ENCODE peak calls at places on chromosomes 4 and X, in eight cellular contexts. B is adipocyte; J is Karpas-422; S is CD8-positive, alpha-beta T cell; T is psoas muscle; X is stomach; E is HCT116; N is HepG2. L is an unnamed sample.

GRCh38 chr4:175263537-175263936 is 345.4 kb downstream of the ADAM29 start:
- DNase-seq in S (no peak), E (no peak), X (no peak), J (no peak), B (no peak), N (no peak), T (no peak), L (no peak)

GRCh38 chr4:146585761-146586333 is 52.8 kb upstream of the POU4F2 start:
- DNase-seq in S (no peak), T (no peak), B (peak; percentile 93), J (no peak), E (no peak), X (no peak), N (no peak), L (no peak)

GRCh38 chr4:2135083-2135482 is 76.0 kb downstream of the NAT8L start:
- DNase-seq in J (no peak), N (no peak), E (no peak), T (no peak), S (peak; percentile 54), B (peak; percentile 13), X (no peak), L (no peak)

GRCh38 chr4:656651-657337 is 17.3 kb downstream of the ATP5ME start:
- DNase-seq in J (no peak), N (peak; percentile 38), X (no peak), E (no peak), B (no peak), S (no peak), T (peak; percentile 51), L (peak; percentile 55)

GRCh38 chr4:158020175-158020574 is 152.7 kb downstream of the GASK1B start:
- DNase-seq in N (peak; percentile 92), E (peak; percentile 18), J (no peak), B (peak; percentile 90), T (no peak), X (no peak), S (no peak), L (no peak)

GRCh38 chr4:154004859-154005520 is 216.1 kb upstream of the SFRP2 start:
- DNase-seq in E (no peak), B (peak; percentile 95), T (no peak), N (no peak), X (no peak), S (no peak), J (no peak), L (no peak)

GRCh38 chrX:291411-291901 is 10.3 kb downstream of the PLCXD1 start:
- DNase-seq in E (no peak), N (no peak), X (no peak), B (no peak), S (no peak), J (no peak), T (no peak), L (peak; percentile 13)

GRCh38 chr4:6892190-6892908 is 17.3 kb upstream of the TBC1D14 start:
- DNase-seq in B (peak; percentile 51), J (no peak), S (peak; percentile 65), T (peak; percentile 79), X (peak; percentile 48), N (peak; percentile 94), E (no peak), L (peak; percentile 89)

GRCh38 chr4:184306949-184307348 is 89.3 kb upstream of the ENPP6 start:
- DNase-seq in X (no peak), S (no peak), E (no peak), N (no peak), J (no peak), B (no peak), T (no peak), L (no peak)

GRCh38 chr4:157389751-157390150 is 169.2 kb downstream of the GRIA2 start:
- DNase-seq in T (no peak), B (no peak), X (no peak), J (no peak), S (no peak), N (no peak), E (no peak), L (no peak)

GRCh38 chr4:149160370-149160769 is 655.3 kb downstream of the IQCM start:
- DNase-seq in S (no peak), T (no peak), X (no peak), N (no peak), B (no peak), J (no peak), E (no peak), L (no peak)

GRCh38 chr4:26162095-26162494 is 158.7 kb upstream of the RBPJ start:
- DNase-seq in E (no peak), B (no peak), J (no peak), S (no peak), T (no peak), N (no peak), X (no peak), L (no peak)

GRCh38 chrX:44343412-44343942 is at the start of gene EFHC2:
- DNase-seq in N (no peak), B (peak; percentile 66), J (no peak), X (peak; percentile 34), S (peak; percentile 67), T (peak; percentile 52), E (no peak), L (peak; percentile 65)

GRCh38 chr4:2333916-2334644 is 72.2 kb upstream of the MXD4 start:
- DNase-seq in X (no peak), J (no peak), S (peak; percentile 41), B (no peak), E (no peak), N (no peak), T (no peak), L (peak; percentile 65)

GRCh38 chrX:9577555-9577954 is 112.7 kb downstream of the TBL1X start:
- DNase-seq in X (no peak), T (no peak), J (no peak), N (no peak), E (no peak), B (no peak), S (no peak), L (no peak)

GRCh38 chr4:190017357-190018200 is 9.5 kb downstream of the FRG2 start:
- DNase-seq in T (peak; percentile 50), X (no peak), J (no peak), N (no peak), E (no peak), S (no peak), B (no peak), L (peak; percentile 69)

DNA sequence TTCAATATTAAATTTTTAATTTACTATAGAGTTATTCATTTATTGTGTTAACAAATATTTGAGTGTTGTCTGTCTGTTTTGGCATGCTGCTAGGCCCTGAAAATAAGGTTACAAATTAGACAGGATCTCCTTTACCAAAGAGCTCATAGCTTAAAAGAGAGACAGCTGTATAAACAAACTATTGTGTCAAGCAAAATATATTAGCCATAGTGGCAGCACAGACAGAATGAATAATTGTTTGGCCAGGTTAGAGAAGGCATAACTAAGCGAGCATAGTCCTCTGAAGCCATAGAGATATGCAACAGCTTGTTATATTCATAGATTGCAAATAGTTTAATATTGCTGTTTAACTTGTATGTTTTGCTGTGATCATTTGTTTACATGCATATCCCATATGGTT is 66.7 kb upstream of the NDUFC1 start:
- DNase-seq in B (peak; percentile 35), T (no peak), S (no peak), J (no peak), N (no peak), X (no peak), E (no peak), L (no peak)
- H3K36me3 ChIP-seq in B (peaks cover 50% of the 10 kb centered on the region), T (peaks cover 2% of the 10 kb centered on the region), S (peaks cover 18% of the 10 kb centered on the region), J (peaks cover 57% of the 10 kb centered on the region), N (peaks cover 69% of the 10 kb centered on the region), X (peaks cover 71% of the 10 kb centered on the region), E (peaks cover 26% of the 10 kb centered on the region), L (peaks cover 9% of the 10 kb centered on the region)

GRCh38 chr4:186569533-186570192 is 14.3 kb upstream of the MTNR1A start:
- DNase-seq in J (no peak), N (no peak), E (no peak), X (no peak), S (no peak), T (no peak), B (no peak), L (no peak)
- H3K4me3 ChIP-seq in J (no peak overlapping the region), N (no peak overlapping the region), E (no peak overlapping the region), X (no peak overlapping the region), S (no peak overlapping the region), T (peak overlapping the region; percentile 32), B (peak overlapping the region; percentile 75), L (no peak overlapping the region)

DNA sequence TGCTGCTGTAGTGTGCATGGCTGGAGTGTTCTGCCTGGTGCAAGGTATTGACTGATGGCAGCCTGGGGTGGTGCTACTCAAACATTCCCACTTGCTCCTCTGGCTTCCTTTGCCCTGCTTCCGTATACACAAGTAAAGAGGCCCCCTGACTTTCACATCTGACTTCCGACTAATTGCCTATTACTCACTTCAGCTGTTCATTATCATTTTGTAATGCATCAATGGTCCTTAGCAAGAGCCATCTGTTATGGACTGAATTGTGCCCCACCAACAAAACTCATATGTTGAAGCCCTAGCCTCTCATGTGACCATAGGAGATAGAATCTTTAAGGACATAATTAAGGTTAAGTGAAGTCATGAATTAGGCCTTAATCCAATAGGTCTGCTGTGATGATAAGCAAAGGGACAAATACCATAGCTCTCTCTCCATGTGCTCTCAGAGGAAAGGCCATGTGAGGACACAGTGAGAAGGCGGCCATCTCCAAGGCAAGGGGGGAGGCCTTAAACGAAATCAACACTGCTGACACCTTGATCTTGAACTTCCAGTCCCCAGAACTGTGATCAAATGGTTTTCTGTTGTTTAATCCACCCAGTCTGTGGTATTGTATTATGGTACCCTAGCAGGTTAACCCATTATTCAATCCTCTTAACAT is 122.6 kb upstream of the CLNK start:
- DNase-seq in J (no peak), E (no peak), T (no peak), S (no peak), X (no peak), B (no peak), N (no peak), L (no peak)
- H3K27me3 ChIP-seq in J (no peaks in the 10 kb centered on the region), E (no peaks in the 10 kb centered on the region), T (no peaks in the 10 kb centered on the region), S (no peaks in the 10 kb centered on the region), X (no peaks in the 10 kb centered on the region), B (no peaks in the 10 kb centered on the region), N (no peaks in the 10 kb centered on the region), L (no peaks in the 10 kb centered on the region)

GRCh38 chrX:118448273-118448783 is 47.3 kb upstream of the DOCK11 start:
- DNase-seq in S (no peak), T (no peak), E (no peak), J (no peak), N (no peak), B (peak; percentile 52), X (no peak), L (no peak)
- H3K36me3 ChIP-seq in S (no peaks in the 10 kb centered on the region), T (no peaks in the 10 kb centered on the region), E (no peaks in the 10 kb centered on the region), J (peaks cover under 1% of the 10 kb centered on the region), N (no peaks in the 10 kb centered on the region), B (peaks cover 22% of the 10 kb centered on the region), X (peaks cover 38% of the 10 kb centered on the region), L (peaks cover 6% of the 10 kb centered on the region)

DNA sequence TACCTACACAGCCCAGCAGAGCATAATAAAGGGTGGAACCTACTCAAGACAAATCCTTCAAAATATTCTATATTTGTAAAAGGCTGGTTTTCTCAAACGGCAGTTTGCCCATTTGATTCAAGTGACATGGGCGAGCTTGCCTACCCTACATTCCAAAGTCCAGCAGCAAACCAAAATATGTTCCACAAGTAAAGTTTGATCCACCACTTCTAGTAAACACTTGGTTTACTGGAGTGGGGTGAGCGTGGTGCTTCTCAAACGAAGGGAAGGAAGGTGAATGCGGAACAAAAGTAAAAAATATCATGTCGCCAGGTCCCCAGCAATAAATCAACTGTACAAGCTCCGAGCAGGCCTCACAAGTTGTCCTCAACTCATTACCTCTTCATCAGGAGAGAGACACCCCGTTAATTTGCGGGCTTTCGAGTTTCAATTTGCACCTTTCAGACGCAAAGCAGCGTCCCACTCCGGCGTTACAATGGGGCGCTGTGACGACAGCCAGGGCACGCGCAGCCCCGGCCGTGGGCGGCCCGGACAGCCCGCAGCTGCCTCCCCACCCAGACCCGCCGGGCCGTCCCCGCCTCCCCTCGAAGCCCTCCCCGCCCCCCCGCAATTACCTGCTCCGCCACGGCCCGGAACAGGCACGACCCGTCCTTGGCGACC is 1.1 kb downstream of the OTUD4 start:
- DNase-seq in N (peak; percentile 21), T (peak; percentile 81), X (peak; percentile 79), S (peak; percentile 80), B (peak; percentile 82), J (peak; percentile 94), E (peak; percentile 26), L (peak; percentile 69)
- H3K4me3 ChIP-seq in N (peak overlapping the region; percentile 75), T (peak overlapping the region; percentile 83), X (peak overlapping the region; percentile 73), S (peak overlapping the region; percentile 69), B (peak overlapping the region; percentile 99), J (peak overlapping the region; percentile 80), E (peak overlapping the region; percentile 79), L (peak overlapping the region; percentile 80)

L was measured in H7.